ENCODE peak calls at places on chromosomes 6 and 20, in nine cellular contexts. I is nucleus accumbens; H is T47D; V is RPMI7951; X is NCI-H1930; A is ascending aorta; E is cardiac fibroblast; B is CD4-positive, alpha-beta T cell; G is foreskin fibroblast. C is an unnamed sample.

GRCh38 chr6:126156973-126157372 is 170.6 kb downstream of the TRMT11 start:
- DNase-seq in H (no peak), E (no peak), I (no peak), X (no peak), G (no peak), V (no peak), A (no peak), B (no peak), C (no peak)

GRCh38 chr6:43929511-43929910 is 159.5 kb downstream of the VEGFA start:
- DNase-seq in E (no peak), H (no peak), I (no peak), X (no peak), V (no peak), A (no peak), B (no peak), G (no peak), C (no peak)

GRCh38 chr20:47011984-47012383 is 117.3 kb downstream of the EYA2 start:
- DNase-seq in H (no peak), A (no peak), E (no peak), V (no peak), G (no peak), X (no peak), B (no peak), I (no peak), C (no peak)

GRCh38 chr20:46324960-46325703 is 16.8 kb upstream of the CDH22 start:
- DNase-seq in B (no peak), E (peak), X (peak), A (no peak), H (no peak), I (no peak), V (peak), G (peak), C (peak)

GRCh38 chr6:138526822-138527235 is 27.5 kb upstream of the NHSL1 start:
- DNase-seq in G (peak), A (no peak), I (no peak), B (no peak), E (no peak), V (peak), X (no peak), H (peak), C (no peak)

GRCh38 chr6:21381336-21381963 is 212.1 kb upstream of the SOX4 start:
- DNase-seq in B (no peak), G (no peak), A (no peak), I (no peak), E (no peak), H (no peak), X (no peak), V (no peak), C (peak)

GRCh38 chr20:11676618-11677289 is 240.9 kb upstream of the BTBD3 start:
- DNase-seq in B (no peak), A (no peak), G (peak), E (peak), H (peak), V (peak), X (peak), I (no peak), C (peak)

GRCh38 chr20:4289875-4290274 is 274.5 kb upstream of the RNF24 start:
- DNase-seq in B (no peak), G (no peak), E (no peak), A (no peak), V (no peak), X (no peak), H (no peak), I (no peak), C (no peak)

GRCh38 chr6:105397987-105398386 is 4.9 kb downstream of the PREP start:
- DNase-seq in I (no peak), V (no peak), E (no peak), B (no peak), X (no peak), G (no peak), A (no peak), H (no peak), C (no peak)

GRCh38 chr20:50646483-50646996 is 44.8 kb downstream of the RIPOR3 start:
- DNase-seq in H (no peak), B (no peak), G (peak), V (no peak), A (no peak), X (no peak), E (peak), I (no peak), C (peak)

GRCh38 chr6:87623248-87623647 is 33.3 kb downstream of the ORC3 start:
- DNase-seq in X (no peak), E (peak), B (no peak), A (no peak), G (peak), H (peak), I (no peak), V (no peak), C (no peak)

GRCh38 chr6:148743476-148743875 is 3.4 kb upstream of the UST start:
- DNase-seq in X (no peak), V (no peak), A (no peak), B (no peak), H (no peak), E (no peak), G (no peak), I (no peak), C (no peak)

GRCh38 chr20:11047559-11047958 is 373.8 kb upstream of the JAG1 start:
- DNase-seq in E (no peak), B (no peak), G (no peak), V (peak), X (no peak), H (no peak), I (no peak), A (no peak), C (no peak)

GRCh38 chr20:40431112-40431511 is 257.9 kb downstream of the MAFB start:
- DNase-seq in E (no peak), I (no peak), G (no peak), A (no peak), X (no peak), V (no peak), H (no peak), B (no peak), C (no peak)

GRCh38 chr6:11278207-11278559 is 45.7 kb upstream of the NEDD9 start:
- DNase-seq in I (no peak), X (no peak), B (no peak), E (no peak), H (no peak), A (no peak), V (no peak), G (no peak), C (no peak)

GRCh38 chr6:151431336-151431735 is 20.6 kb downstream of the RMND1 start:
- DNase-seq in B (no peak), E (no peak), G (no peak), A (no peak), H (no peak), I (no peak), V (no peak), X (no peak), C (no peak)

GRCh38 chr20:63587781-63588591 is 13.9 kb upstream of the HELZ2 start:
- DNase-seq in X (no peak), I (no peak), A (no peak), H (peak), E (no peak), G (no peak), V (no peak), B (peak), C (no peak)